ENCODE peak calls at places on chromosomes 11 and 22, in seven cellular contexts. T is BE2C; Z is ovary; O is colonic mucosa; K is GF-D8; X is NCI-H774; U is stimulated activated CD4-positive, alpha-beta T cell treated with anti-CD3 and anti-CD28 coated beads, TNF-alpha, amount 100 ng/mL, for 4 hours. B is an unnamed sample.

GRCh38 chr11:47980907-47981621 is 705 bp downstream of the PTPRJ start:
- DNase-seq in T (peak; percentile 53), Z (peak; percentile 58), O (peak; percentile 60), K (no peak), X (no peak), U (no peak), B (no peak)

GRCh38 chr11:112285918-112286317 is 25.3 kb upstream of the PLET1 start:
- DNase-seq in T (peak; percentile 26), Z (no peak), O (no peak), K (no peak), X (no peak), U (no peak), B (no peak)

GRCh38 chr11:118892515-118892914 is 8.8 kb downstream of the CXCR5 start:
- DNase-seq in T (no peak), Z (peak; percentile 19), O (no peak), K (no peak), X (peak; percentile 54), U (no peak), B (no peak)

GRCh38 chr11:1341928-1342524 is 32.6 kb upstream of the TOLLIP start:
- DNase-seq in T (no peak), Z (peak; percentile 10), O (peak; percentile 16), K (no peak), X (no peak), U (no peak), B (no peak)

GRCh38 chr11:45651841-45652745 is 13.3 kb downstream of the CHST1 start:
- DNase-seq in T (no peak), Z (no peak), O (peak; percentile 9), K (no peak), X (no peak), U (no peak), B (no peak)

GRCh38 chr11:27296406-27296994 is 66.5 kb downstream of the CCDC34 start:
- DNase-seq in T (no peak), Z (no peak), O (no peak), K (no peak), X (no peak), U (no peak), B (no peak)

GRCh38 chr22:26707581-26707980 is 50.2 kb downstream of the MIAT start:
- DNase-seq in T (no peak), Z (no peak), O (no peak), K (no peak), X (no peak), U (no peak), B (no peak)

GRCh38 chr11:58923300-58923788 is 15.9 kb upstream of the GLYATL1 start:
- DNase-seq in T (no peak), Z (no peak), O (peak; percentile 55), K (no peak), X (peak; percentile 41), U (no peak), B (no peak)

B was measured in activated gamma-delta T cell treated with anti-CD3 and anti-CD28 coated beads, Interleukin-2, amount 50 U/mL, for 16 hours.